ENCODE peak calls at places on chromosomes 12 and 14, in eight cellular contexts. W, E, L, Z, M, F, U and T are unnamed samples.

GRCh38 chr12:52210186-52210924 is 18.5 kb upstream of the KRT80 start:
- DNase-seq in W (peak), E (no peak), L (peak), Z (no peak), M (peak), F (no peak), U (peak), T (no peak)

GRCh38 chr14:67837011-67837624 is 17.5 kb downstream of the RAD51B start:
- DNase-seq in W (peak), E (peak), L (no peak), Z (peak), M (peak), F (peak), U (no peak), T (no peak)

GRCh38 chr14:28766505-28767238 is at the start of gene FOXG1:
- DNase-seq in W (peak), E (no peak), L (no peak), Z (peak), M (no peak), F (no peak), U (peak), T (no peak)

GRCh38 chr14:105484997-105485393 is 1.7 kb upstream of the CRIP1 start:
- DNase-seq in W (no peak), E (no peak), L (no peak), Z (no peak), M (no peak), F (no peak), U (no peak), T (no peak)

GRCh38 chr14:101239065-101239464 is 322.2 kb upstream of the DIO3 start:
- DNase-seq in W (no peak), E (no peak), L (no peak), Z (no peak), M (no peak), F (no peak), U (no peak), T (no peak)

GRCh38 chr14:61174395-61175386 is 106.4 kb downstream of the TMEM30B start:
- DNase-seq in W (no peak), E (no peak), L (no peak), Z (no peak), M (peak), F (no peak), U (no peak), T (no peak)

GRCh38 chr12:23204933-23205778 is 580.2 kb downstream of the ETNK1 start:
- DNase-seq in W (peak), E (peak), L (no peak), Z (peak), M (peak), F (no peak), U (no peak), T (no peak)

GRCh38 chr12:12008232-12008850 is 62.4 kb upstream of the BCL2L14 start:
- DNase-seq in W (no peak), E (no peak), L (no peak), Z (no peak), M (no peak), F (peak), U (peak), T (no peak)

GRCh38 chr12:91604897-91605296 is 422.3 kb upstream of the DCN start:
- DNase-seq in W (no peak), E (no peak), L (no peak), Z (peak), M (no peak), F (no peak), U (no peak), T (no peak)

GRCh38 chr14:103087343-103087835 is 3.4 kb downstream of the LBHD2 start:
- DNase-seq in W (no peak), E (no peak), L (no peak), Z (no peak), M (no peak), F (no peak), U (no peak), T (no peak)

GRCh38 chr14:75011356-75012097 is 8.8 kb downstream of the EIF2B2 start:
- DNase-seq in W (no peak), E (no peak), L (no peak), Z (peak), M (peak), F (no peak), U (no peak), T (no peak)

GRCh38 chr12:13536219-13536910 is 339.8 kb downstream of the EMP1 start:
- DNase-seq in W (no peak), E (no peak), L (no peak), Z (no peak), M (no peak), F (no peak), U (no peak), T (peak)

GRCh38 chr12:124510301-124510970 is 57.0 kb downstream of the NCOR2 start:
- DNase-seq in W (peak), E (no peak), L (no peak), Z (no peak), M (no peak), F (peak), U (peak), T (no peak)

GRCh38 chr14:60245316-60246177 is 3.5 kb upstream of the PPM1A start:
- DNase-seq in W (no peak), E (no peak), L (no peak), Z (no peak), M (no peak), F (no peak), U (no peak), T (no peak)

GRCh38 chr14:63777024-63777423 is 49.2 kb upstream of the SGPP1 start:
- DNase-seq in W (peak), E (no peak), L (no peak), Z (peak), M (peak), F (no peak), U (no peak), T (no peak)

GRCh38 chr12:3542911-3543310 is 51.9 kb downstream of the PRMT8 start:
- DNase-seq in W (no peak), E (no peak), L (no peak), Z (no peak), M (peak), F (no peak), U (no peak), T (no peak)

GRCh38 chr12:106189341-106189740 is 50.6 kb upstream of the NUAK1 start:
- DNase-seq in W (no peak), E (no peak), L (no peak), Z (no peak), M (no peak), F (no peak), U (no peak), T (no peak)

GRCh38 chr14:79584679-79585078 is 626.6 kb downstream of the DIO2 start:
- DNase-seq in W (peak), E (peak), L (no peak), Z (peak), M (peak), F (no peak), U (no peak), T (no peak)

GRCh38 chr14:91364524-91365270 is 52.9 kb downstream of the CCDC88C start:
- DNase-seq in W (no peak), E (no peak), L (no peak), Z (no peak), M (no peak), F (no peak), U (no peak), T (no peak)

GRCh38 chr14:59213368-59214315 is 25.2 kb downstream of the DAAM1 start:
- DNase-seq in W (no peak), E (no peak), L (no peak), Z (no peak), M (peak), F (no peak), U (no peak), T (no peak)

GRCh38 chr12:75707983-75708382 is 196.6 kb upstream of the KRR1 start:
- DNase-seq in W (no peak), E (no peak), L (no peak), Z (no peak), M (no peak), F (no peak), U (no peak), T (no peak)

GRCh38 chr12:95473440-95473946 is 459 bp upstream of the METAP2 start:
- DNase-seq in W (peak), E (no peak), L (peak), Z (peak), M (peak), F (peak), U (no peak), T (no peak)

GRCh38 chr12:113837528-113838296 is 128.4 kb downstream of the RBM19 start:
- DNase-seq in W (no peak), E (no peak), L (no peak), Z (no peak), M (no peak), F (no peak), U (no peak), T (no peak)
- TF ChIP-seq CTCF in W (no peak), E (no peak), L (no peak), Z (peak), M (peak), F (no peak), U (no peak), T (no peak)

GRCh38 chr14:21866479-21866878 is 192.9 kb upstream of the OR4E1 start:
- DNase-seq in W (no peak), E (no peak), L (no peak), Z (no peak), M (no peak), F (no peak), U (no peak), T (no peak)

GRCh38 chr14:21861153-21861552 is 187.5 kb upstream of the OR4E1 start:
- DNase-seq in W (no peak), E (no peak), L (no peak), Z (no peak), M (no peak), F (no peak), U (no peak), T (no peak)

GRCh38 chr14:21867541-21867940 is 193.9 kb upstream of the OR4E1 start:
- DNase-seq in W (no peak), E (no peak), L (no peak), Z (no peak), M (peak), F (no peak), U (no peak), T (no peak)

GRCh38 chr14:21860172-21860571 is 186.6 kb upstream of the OR4E1 start:
- DNase-seq in W (peak), E (no peak), L (no peak), Z (no peak), M (peak), F (no peak), U (peak), T (no peak)

DNA sequence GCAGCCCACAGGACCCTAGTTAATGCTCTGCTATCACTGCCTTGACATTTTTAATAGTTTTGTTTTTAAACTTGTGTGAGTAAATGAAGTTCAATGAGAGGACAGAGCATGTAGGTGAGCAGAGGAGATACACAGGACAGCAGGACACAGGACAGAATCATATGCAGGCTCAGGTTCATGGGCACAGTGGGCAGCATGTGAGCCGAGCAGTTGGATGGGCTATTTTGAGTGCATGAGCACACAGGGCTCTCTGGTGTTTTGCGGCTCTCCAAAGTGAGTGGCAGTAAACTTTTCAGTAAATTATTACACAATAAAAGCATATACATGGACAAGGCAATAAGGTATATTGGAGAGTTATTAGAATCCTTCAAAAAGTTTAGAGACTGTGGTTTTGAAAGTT is 189.7 kb upstream of the OR4E1 start:
- DNase-seq in W (no peak), E (no peak), L (no peak), Z (no peak), M (no peak), F (no peak), U (no peak), T (no peak)
- TF ChIP-seq CTCF in W (no peak), E (no peak), L (no peak), Z (no peak), M (no peak), F (no peak), U (no peak), T (no peak)

GRCh38 chr12:108852674-108853073 is 4.7 kb downstream of the SSH1 start:
- DNase-seq in W (peak), E (no peak), L (no peak), Z (no peak), M (peak), F (no peak), U (no peak), T (no peak)

GRCh38 chr12:108853426-108853825 is 4.0 kb downstream of the SSH1 start:
- DNase-seq in W (no peak), E (no peak), L (no peak), Z (no peak), M (no peak), F (no peak), U (no peak), T (no peak)

GRCh38 chr12:108854055-108854452 is 3.3 kb downstream of the SSH1 start:
- DNase-seq in W (peak), E (no peak), L (no peak), Z (peak), M (peak), F (no peak), U (no peak), T (no peak)

GRCh38 chr12:108849653-108850052 is 7.7 kb downstream of the SSH1 start:
- DNase-seq in W (peak), E (no peak), L (no peak), Z (no peak), M (peak), F (no peak), U (no peak), T (no peak)

DNA sequence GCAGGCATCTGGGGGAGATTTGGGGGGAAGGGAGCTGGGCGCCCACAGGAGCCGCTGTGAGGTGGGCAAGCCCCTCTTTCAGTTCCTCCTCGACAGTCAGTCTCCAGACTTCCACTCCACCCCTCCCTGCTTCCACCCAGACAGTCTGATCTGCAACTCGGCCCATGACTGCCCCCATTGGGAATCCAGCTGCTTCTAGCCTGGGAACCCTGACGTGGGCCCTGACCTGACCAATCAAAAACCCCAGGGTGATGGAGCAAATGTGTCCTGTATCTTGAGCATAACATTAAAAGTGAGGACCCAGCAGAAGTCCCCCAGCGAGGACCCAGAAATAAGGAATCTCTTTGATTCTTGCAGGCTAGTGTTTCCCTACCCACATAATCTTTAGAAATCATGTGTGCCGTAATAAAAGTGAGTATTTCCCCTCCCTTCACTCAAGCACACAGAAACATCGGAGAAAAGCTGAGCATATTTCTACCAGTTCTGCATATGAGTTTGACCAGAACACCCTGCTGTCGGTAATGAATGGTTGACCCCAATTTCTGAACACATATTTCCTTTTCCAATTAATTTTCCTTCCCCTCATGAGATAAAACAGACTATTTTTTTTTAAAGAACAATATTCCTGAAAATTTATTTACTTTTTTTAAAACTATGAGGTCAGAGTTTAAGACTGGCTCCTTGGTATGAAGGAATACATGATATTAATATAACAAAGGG is 6.4 kb downstream of the SSH1 start:
- DNase-seq in W (peak), E (no peak), L (no peak), Z (no peak), M (peak), F (no peak), U (no peak), T (peak)
- TF ChIP-seq CTCF in W (peak), E (no peak), L (no peak), Z (peak), M (peak), F (no peak), U (no peak), T (no peak)

GRCh38 chr12:26748412-26748740 is 84.6 kb downstream of the ITPR2 start:
- DNase-seq in W (no peak), E (no peak), L (no peak), Z (no peak), M (no peak), F (no peak), U (no peak), T (no peak)
- TF ChIP-seq CTCF in W (no peak), E (no peak), L (no peak), Z (no peak), M (no peak), F (no peak), U (no peak), T (no peak)

GRCh38 chr12:80189241-80189640 is 89.9 kb downstream of the OTOGL start:
- DNase-seq in W (no peak), E (no peak), L (no peak), Z (peak), M (peak), F (no peak), U (no peak), T (no peak)
- TF ChIP-seq CTCF in W (no peak), E (no peak), L (no peak), Z (no peak), M (no peak), F (no peak), U (no peak), T (no peak)

GRCh38 chr12:78181544-78182162 is 351.0 kb downstream of the NAV3 start:
- DNase-seq in W (peak), E (no peak), L (no peak), Z (peak), M (peak), F (peak), U (peak), T (no peak)
- TF ChIP-seq CTCF in W (peak), E (peak), L (no peak), Z (peak), M (peak), F (peak), U (no peak), T (no peak)

GRCh38 chr14:76499399-76499798 is 123.5 kb downstream of the ESRRB start:
- DNase-seq in W (no peak), E (no peak), L (peak), Z (no peak), M (no peak), F (no peak), U (no peak), T (no peak)

GRCh38 chr14:76498536-76498935 is 122.6 kb downstream of the ESRRB start:
- DNase-seq in W (no peak), E (no peak), L (peak), Z (no peak), M (no peak), F (no peak), U (no peak), T (no peak)

GRCh38 chr14:76495983-76496382 is 120.0 kb downstream of the ESRRB start:
- DNase-seq in W (no peak), E (no peak), L (no peak), Z (no peak), M (no peak), F (no peak), U (no peak), T (no peak)

GRCh38 chr14:76498976-76499375 is 123.0 kb downstream of the ESRRB start:
- DNase-seq in W (no peak), E (no peak), L (peak), Z (no peak), M (no peak), F (no peak), U (no peak), T (no peak)

GRCh38 chr14:76497550-76498484 is 121.9 kb downstream of the ESRRB start:
- DNase-seq in W (peak), E (no peak), L (no peak), Z (no peak), M (no peak), F (no peak), U (peak), T (no peak)
- TF ChIP-seq CTCF in W (peak), E (peak), L (no peak), Z (no peak), M (no peak), F (no peak), U (no peak), T (no peak)

GRCh38 chr12:1398673-1399072 is 195.7 kb downstream of the FBXL14 start:
- DNase-seq in W (peak), E (no peak), L (no peak), Z (no peak), M (peak), F (no peak), U (no peak), T (no peak)
- TF ChIP-seq CTCF in W (no peak), E (peak), L (no peak), Z (peak), M (no peak), F (no peak), U (no peak), T (no peak)

GRCh38 chr14:34873591-34874385 is 1.4 kb downstream of the BAZ1A start:
- DNase-seq in W (peak), E (peak), L (peak), Z (no peak), M (peak), F (peak), U (peak), T (peak)

GRCh38 chr14:34872822-34873590 is 2.2 kb downstream of the BAZ1A start:
- DNase-seq in W (peak), E (no peak), L (no peak), Z (no peak), M (peak), F (peak), U (no peak), T (no peak)

GRCh38 chr14:34874386-34875030 is 652 bp downstream of the BAZ1A start:
- DNase-seq in W (peak), E (no peak), L (peak), Z (no peak), M (peak), F (peak), U (peak), T (no peak)

DNA sequence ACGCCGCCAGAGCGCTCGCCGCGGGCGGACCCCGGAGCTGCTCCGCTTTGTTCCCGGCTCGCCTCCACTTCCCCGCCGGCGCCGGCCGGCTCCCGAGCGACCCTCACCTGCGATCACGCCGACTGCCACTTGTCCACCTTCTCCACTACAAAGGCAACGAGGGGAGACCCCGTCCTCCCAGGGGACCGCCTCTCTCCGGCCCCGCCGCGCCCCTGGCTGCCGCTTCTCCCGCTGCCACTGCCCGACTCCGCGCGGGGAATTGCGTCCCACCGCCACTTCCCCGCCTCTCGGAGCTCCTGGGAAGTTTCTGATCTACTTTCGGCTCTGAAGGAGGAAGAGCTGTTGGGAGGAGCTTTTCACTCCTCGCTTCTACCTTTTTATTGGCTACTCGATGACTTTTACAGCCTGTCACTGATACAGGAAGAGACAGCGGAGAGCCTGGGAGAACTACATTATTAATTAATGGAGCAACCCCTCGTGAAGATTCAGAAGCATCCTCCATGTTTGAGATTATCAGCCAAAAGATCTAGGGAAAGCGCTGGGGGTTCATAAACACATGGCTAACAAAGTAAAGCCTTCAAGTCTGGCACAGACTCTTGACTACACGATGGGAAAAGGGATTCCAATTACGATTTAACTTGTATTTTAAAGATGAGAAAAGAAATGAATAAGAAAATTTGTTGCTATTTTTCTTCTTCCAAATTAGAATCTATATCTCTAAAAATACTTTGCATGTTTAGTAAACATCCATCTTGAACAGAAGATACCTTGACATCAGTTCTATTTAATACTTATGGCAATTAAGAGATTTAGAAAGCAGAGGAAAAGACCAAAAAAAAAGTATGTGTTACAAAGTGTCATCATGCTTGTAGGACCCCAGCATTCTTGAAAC is at the start of gene BAZ1A:
- DNase-seq in W (peak), E (peak), L (peak), Z (peak), M (peak), F (peak), U (no peak), T (peak)
- TF ChIP-seq CTCF in W (no peak), E (no peak), L (no peak), Z (no peak), M (peak), F (peak), U (no peak), T (no peak)